ENCODE peak calls at places on chromosomes 4 and X, in seven cellular contexts. One of them, this sample, is unnamed.

GRCh38 chr4:169899295-169899694 is 126.9 kb downstream of the MFAP3L start:
- DNase-seq in GM13977: no peak
- DNase-seq in KBM-7: no peak
- DNase-seq in NAMALWA: no peak
- DNase-seq in naive thymus-derived CD8-positive, alpha-beta T cell: no peak
- DNase-seq in astrocyte of the hippocampus: peak
- DNase-seq in NT2/D1: no peak
- DNase-seq in this sample: no peak

GRCh38 chr4:85913925-85914694 is 439.2 kb downstream of the ARHGAP24 start:
- DNase-seq in NT2/D1: no peak
- DNase-seq in KBM-7: no peak
- DNase-seq in astrocyte of the hippocampus: no peak
- DNase-seq in naive thymus-derived CD8-positive, alpha-beta T cell: no peak
- DNase-seq in GM13977: no peak
- DNase-seq in NAMALWA: no peak
- DNase-seq in this sample: no peak

GRCh38 chr4:140790765-140791164 is 34.6 kb upstream of the TBC1D9 start:
- DNase-seq in KBM-7: peak
- DNase-seq in GM13977: peak
- DNase-seq in NAMALWA: peak
- DNase-seq in NT2/D1: no peak
- DNase-seq in naive thymus-derived CD8-positive, alpha-beta T cell: no peak
- DNase-seq in astrocyte of the hippocampus: no peak
- DNase-seq in this sample: no peak

GRCh38 chrX:53483838-53484420 is 49.8 kb upstream of the HSD17B10 start:
- DNase-seq in NAMALWA: no peak
- DNase-seq in astrocyte of the hippocampus: peak
- DNase-seq in KBM-7: no peak
- DNase-seq in GM13977: no peak
- DNase-seq in naive thymus-derived CD8-positive, alpha-beta T cell: no peak
- DNase-seq in NT2/D1: no peak
- DNase-seq in this sample: no peak

GRCh38 chr4:76801621-76802545 is 96.1 kb downstream of the SOWAHB start:
- DNase-seq in astrocyte of the hippocampus: peak
- DNase-seq in GM13977: no peak
- DNase-seq in KBM-7: no peak
- DNase-seq in NT2/D1: no peak
- DNase-seq in naive thymus-derived CD8-positive, alpha-beta T cell: no peak
- DNase-seq in NAMALWA: no peak
- DNase-seq in this sample: peak

GRCh38 chr4:571838-572572 is 4.1 kb downstream of the TMEM271 start:
- DNase-seq in GM13977: no peak
- DNase-seq in KBM-7: no peak
- DNase-seq in NT2/D1: no peak
- DNase-seq in astrocyte of the hippocampus: no peak
- DNase-seq in NAMALWA: no peak
- DNase-seq in naive thymus-derived CD8-positive, alpha-beta T cell: no peak
- DNase-seq in this sample: no peak

GRCh38 chr4:61212788-61213187 is 12.7 kb downstream of the ADGRL3 start:
- DNase-seq in astrocyte of the hippocampus: no peak
- DNase-seq in KBM-7: no peak
- DNase-seq in NT2/D1: no peak
- DNase-seq in NAMALWA: no peak
- DNase-seq in GM13977: no peak
- DNase-seq in naive thymus-derived CD8-positive, alpha-beta T cell: no peak
- DNase-seq in this sample: no peak

GRCh38 chrX:119753639-119754257 is 4.6 kb upstream of the SOWAHD start:
- DNase-seq in naive thymus-derived CD8-positive, alpha-beta T cell: peak
- DNase-seq in NT2/D1: no peak
- DNase-seq in GM13977: no peak
- DNase-seq in astrocyte of the hippocampus: peak
- DNase-seq in NAMALWA: peak
- DNase-seq in KBM-7: peak
- DNase-seq in this sample: peak

GRCh38 chrX:153573999-153574398 is 24.9 kb downstream of the CCNQ start:
- DNase-seq in NAMALWA: peak
- DNase-seq in NT2/D1: no peak
- DNase-seq in astrocyte of the hippocampus: no peak
- DNase-seq in KBM-7: no peak
- DNase-seq in naive thymus-derived CD8-positive, alpha-beta T cell: no peak
- DNase-seq in GM13977: peak
- DNase-seq in this sample: no peak

GRCh38 chr4:186027405-186027804 is 41.6 kb upstream of the TLR3 start:
- DNase-seq in NAMALWA: no peak
- DNase-seq in astrocyte of the hippocampus: no peak
- DNase-seq in NT2/D1: no peak
- DNase-seq in KBM-7: no peak
- DNase-seq in GM13977: no peak
- DNase-seq in naive thymus-derived CD8-positive, alpha-beta T cell: no peak
- DNase-seq in this sample: no peak

GRCh38 chrX:148416142-148416541 is 84.3 kb upstream of the AFF2 start:
- DNase-seq in NT2/D1: no peak
- DNase-seq in GM13977: no peak
- DNase-seq in astrocyte of the hippocampus: no peak
- DNase-seq in KBM-7: no peak
- DNase-seq in naive thymus-derived CD8-positive, alpha-beta T cell: no peak
- DNase-seq in NAMALWA: no peak
- DNase-seq in this sample: no peak

GRCh38 chrX:129600981-129601424 is 53.8 kb downstream of the APLN start:
- DNase-seq in astrocyte of the hippocampus: peak
- DNase-seq in GM13977: peak
- DNase-seq in NAMALWA: peak
- DNase-seq in KBM-7: peak
- DNase-seq in naive thymus-derived CD8-positive, alpha-beta T cell: no peak
- DNase-seq in NT2/D1: no peak
- DNase-seq in this sample: peak

GRCh38 chrX:101986571-101986970 is 54.7 kb upstream of the ZMAT1 start:
- DNase-seq in NAMALWA: no peak
- DNase-seq in GM13977: no peak
- DNase-seq in astrocyte of the hippocampus: no peak
- DNase-seq in naive thymus-derived CD8-positive, alpha-beta T cell: no peak
- DNase-seq in NT2/D1: no peak
- DNase-seq in KBM-7: peak
- DNase-seq in this sample: peak

GRCh38 chrX:136933617-136934145 is 53.2 kb upstream of the RBMX start:
- DNase-seq in astrocyte of the hippocampus: peak
- DNase-seq in NT2/D1: no peak
- DNase-seq in KBM-7: no peak
- DNase-seq in naive thymus-derived CD8-positive, alpha-beta T cell: no peak
- DNase-seq in NAMALWA: no peak
- DNase-seq in GM13977: no peak
- DNase-seq in this sample: peak

GRCh38 chrX:155027509-155028066 is 944 bp downstream of the FUNDC2 start:
- DNase-seq in NT2/D1: no peak
- DNase-seq in NAMALWA: peak
- DNase-seq in KBM-7: peak
- DNase-seq in astrocyte of the hippocampus: peak
- DNase-seq in naive thymus-derived CD8-positive, alpha-beta T cell: peak
- DNase-seq in GM13977: no peak
- DNase-seq in this sample: peak

GRCh38 chr4:7813674-7814073 is 126.0 kb downstream of the AFAP1 start:
- DNase-seq in GM13977: no peak
- DNase-seq in naive thymus-derived CD8-positive, alpha-beta T cell: no peak
- DNase-seq in NT2/D1: no peak
- DNase-seq in astrocyte of the hippocampus: peak
- DNase-seq in KBM-7: no peak
- DNase-seq in NAMALWA: no peak
- DNase-seq in this sample: no peak

GRCh38 chr4:183867247-183867646 is 37.9 kb upstream of the STOX2 start:
- DNase-seq in KBM-7: no peak
- DNase-seq in GM13977: no peak
- DNase-seq in NAMALWA: no peak
- DNase-seq in astrocyte of the hippocampus: no peak
- DNase-seq in naive thymus-derived CD8-positive, alpha-beta T cell: no peak
- DNase-seq in NT2/D1: no peak
- DNase-seq in this sample: no peak

GRCh38 chr4:46993075-46994006 is at the start of gene GABRA4:
- DNase-seq in naive thymus-derived CD8-positive, alpha-beta T cell: no peak
- DNase-seq in NAMALWA: no peak
- DNase-seq in KBM-7: no peak
- DNase-seq in astrocyte of the hippocampus: peak
- DNase-seq in NT2/D1: no peak
- DNase-seq in GM13977: no peak
- DNase-seq in this sample: no peak

GRCh38 chr4:168654206-168655174 is 157.6 kb downstream of the PALLD start:
- DNase-seq in GM13977: no peak
- DNase-seq in KBM-7: no peak
- DNase-seq in NAMALWA: no peak
- DNase-seq in naive thymus-derived CD8-positive, alpha-beta T cell: no peak
- DNase-seq in NT2/D1: no peak
- DNase-seq in astrocyte of the hippocampus: no peak
- DNase-seq in this sample: peak

GRCh38 chr4:53019485-53020382 is 157.6 kb downstream of the RASL11B start:
- DNase-seq in NAMALWA: no peak
- DNase-seq in naive thymus-derived CD8-positive, alpha-beta T cell: no peak
- DNase-seq in KBM-7: no peak
- DNase-seq in GM13977: no peak
- DNase-seq in astrocyte of the hippocampus: peak
- DNase-seq in NT2/D1: no peak
- DNase-seq in this sample: peak

GRCh38 chr4:131644619-131645018 is 1504.5 kb upstream of the PCDH10 start:
- DNase-seq in KBM-7: no peak
- DNase-seq in naive thymus-derived CD8-positive, alpha-beta T cell: no peak
- DNase-seq in NAMALWA: no peak
- DNase-seq in astrocyte of the hippocampus: no peak
- DNase-seq in GM13977: no peak
- DNase-seq in NT2/D1: peak
- DNase-seq in this sample: peak

GRCh38 chrX:32592786-32593185 is 618.6 kb downstream of the DMD start:
- DNase-seq in NT2/D1: no peak
- DNase-seq in naive thymus-derived CD8-positive, alpha-beta T cell: no peak
- DNase-seq in KBM-7: no peak
- DNase-seq in GM13977: no peak
- DNase-seq in astrocyte of the hippocampus: no peak
- DNase-seq in NAMALWA: no peak
- DNase-seq in this sample: no peak

GRCh38 chr4:113987382-113987930 is 8.0 kb upstream of the ARSJ start:
- DNase-seq in NT2/D1: no peak
- DNase-seq in NAMALWA: no peak
- DNase-seq in GM13977: no peak
- DNase-seq in astrocyte of the hippocampus: no peak
- DNase-seq in naive thymus-derived CD8-positive, alpha-beta T cell: no peak
- DNase-seq in KBM-7: no peak
- DNase-seq in this sample: no peak

GRCh38 chrX:55715847-55716246 is 1.7 kb upstream of the RRAGB start:
- DNase-seq in naive thymus-derived CD8-positive, alpha-beta T cell: no peak
- DNase-seq in NAMALWA: peak
- DNase-seq in NT2/D1: no peak
- DNase-seq in KBM-7: peak
- DNase-seq in astrocyte of the hippocampus: no peak
- DNase-seq in GM13977: no peak
- DNase-seq in this sample: no peak

GRCh38 chr4:7516116-7516772 is 81.5 kb upstream of the PSAPL1 start:
- DNase-seq in NT2/D1: no peak
- DNase-seq in astrocyte of the hippocampus: no peak
- DNase-seq in naive thymus-derived CD8-positive, alpha-beta T cell: no peak
- DNase-seq in GM13977: no peak
- DNase-seq in KBM-7: no peak
- DNase-seq in NAMALWA: no peak
- DNase-seq in this sample: no peak

GRCh38 chrX:35406386-35406785 is 391.8 kb upstream of the MAGEB16 start:
- DNase-seq in NT2/D1: no peak
- DNase-seq in NAMALWA: no peak
- DNase-seq in KBM-7: no peak
- DNase-seq in astrocyte of the hippocampus: no peak
- DNase-seq in GM13977: no peak
- DNase-seq in naive thymus-derived CD8-positive, alpha-beta T cell: no peak
- DNase-seq in this sample: no peak

GRCh38 chr4:26723216-26723615 is 137.4 kb upstream of the STIM2 start:
- DNase-seq in astrocyte of the hippocampus: no peak
- DNase-seq in NT2/D1: no peak
- DNase-seq in KBM-7: no peak
- DNase-seq in naive thymus-derived CD8-positive, alpha-beta T cell: no peak
- DNase-seq in NAMALWA: peak
- DNase-seq in GM13977: peak
- DNase-seq in this sample: no peak

GRCh38 chr4:91032725-91033445 is 905.7 kb downstream of the CCSER1 start:
- DNase-seq in NT2/D1: no peak
- DNase-seq in naive thymus-derived CD8-positive, alpha-beta T cell: no peak
- DNase-seq in KBM-7: no peak
- DNase-seq in GM13977: no peak
- DNase-seq in NAMALWA: no peak
- DNase-seq in astrocyte of the hippocampus: no peak
- DNase-seq in this sample: no peak

GRCh38 chr4:182862166-182862875 is 54.9 kb downstream of the DCTD start:
- DNase-seq in GM13977: no peak
- DNase-seq in KBM-7: no peak
- DNase-seq in astrocyte of the hippocampus: no peak
- DNase-seq in NT2/D1: no peak
- DNase-seq in naive thymus-derived CD8-positive, alpha-beta T cell: no peak
- DNase-seq in NAMALWA: no peak
- DNase-seq in this sample: no peak

This sample was measured in lung microvascular endothelial cell.